ENCODE peak calls at places on chromosomes 1 and 21, in five cellular contexts. C is stimulated activated CD4-positive, alpha-beta T cell treated with anti-CD3 and anti-CD28 coated beads, Interleukin-12 subunit alpha, Interleukin-12 subunit beta, amount 100 ng/mL, for 4 hours; J is aorta; K is IMR-90; Z is GM23248. Q is an unnamed sample.

GRCh38 chr1:181969902-181970301 is 91.6 kb downstream of the ZNF648 start:
- DNase-seq in J (no peak), Z (no peak), K (no peak), C (no peak), Q (no peak)

GRCh38 chr1:76835203-76835602 is 32.1 kb upstream of the ST6GALNAC5 start:
- DNase-seq in J (no peak), Z (peak; percentile 20), C (no peak), K (no peak), Q (no peak)

GRCh38 chr1:234958066-234958701 is 170.5 kb downstream of the TOMM20 start:
- DNase-seq in C (no peak), Z (no peak), J (no peak), K (no peak), Q (no peak)

GRCh38 chr1:27878038-27878437 is 5.7 kb downstream of the THEMIS2 start:
- DNase-seq in Z (no peak), J (no peak), C (no peak), K (no peak), Q (no peak)

GRCh38 chr1:46153732-46154131 is 21.2 kb upstream of the TSPAN1 start:
- DNase-seq in Z (no peak), J (no peak), C (no peak), K (no peak), Q (no peak)

GRCh38 chr1:198604973-198605372 is 33.9 kb upstream of the PTPRC start:
- DNase-seq in K (no peak), C (no peak), Z (no peak), J (no peak), Q (no peak)

GRCh38 chr1:2406451-2407041 is 5.8 kb downstream of the PEX10 start:
- DNase-seq in J (no peak), Z (no peak), K (no peak), C (no peak), Q (no peak)

GRCh38 chr1:160251006-160251405 is 11.3 kb downstream of the DCAF8 start:
- DNase-seq in Z (no peak), K (no peak), J (no peak), C (no peak), Q (no peak)

GRCh38 chr1:3001471-3002348 is 19.6 kb upstream of the ACTRT2 start:
- DNase-seq in K (no peak), Z (no peak), C (no peak), J (no peak), Q (peak; percentile 62)

GRCh38 chr1:8364528-8365442 is 46.9 kb downstream of the SLC45A1 start:
- DNase-seq in Z (no peak), J (peak; percentile 68), C (no peak), K (no peak), Q (peak; percentile 74)

GRCh38 chr1:220680085-220680687 is 10.0 kb upstream of the C1orf115 start:
- DNase-seq in K (peak; percentile 19), C (no peak), Z (peak; percentile 53), J (no peak), Q (no peak)

GRCh38 chr21:39730418-39731107 is 14.4 kb upstream of the IGSF5 start:
- DNase-seq in C (no peak), Z (no peak), K (no peak), J (no peak), Q (no peak)

GRCh38 chr1:3009556-3009955 is 11.7 kb upstream of the ACTRT2 start:
- DNase-seq in K (no peak), J (no peak), C (no peak), Z (no peak), Q (peak; percentile 35)

GRCh38 chr1:147902183-147902845 is at the start of gene GJA8:
- DNase-seq in K (no peak), J (no peak), C (no peak), Z (no peak), Q (no peak)

GRCh38 chr1:41109316-41110263 is 88.1 kb upstream of the SLFNL1 start:
- DNase-seq in Z (peak; percentile 90), C (no peak), J (no peak), K (peak; percentile 95), Q (no peak)

GRCh38 chr21:37166733-37167132 is 93.7 kb downstream of the TTC3 start:
- DNase-seq in J (no peak), Z (no peak), C (no peak), K (no peak), Q (no peak)

GRCh38 chr1:67001682-67002425 is 52.1 kb downstream of the SLC35D1 start:
- DNase-seq in K (no peak), Z (no peak), C (no peak), J (no peak), Q (no peak)

GRCh38 chr1:24695202-24695974 is 49.9 kb upstream of the CLIC4 start:
- DNase-seq in C (no peak), J (no peak), Z (peak; percentile 42), K (no peak), Q (no peak)

GRCh38 chr1:195495720-195496635 is 1112.3 kb downstream of the KCNT2 start:
- DNase-seq in K (no peak), Z (no peak), J (peak; percentile 67), C (no peak), Q (no peak)

GRCh38 chr1:232457607-232458006 is 172.3 kb downstream of the SIPA1L2 start:
- DNase-seq in K (no peak), Z (no peak), C (no peak), J (no peak), Q (no peak)

GRCh38 chr1:153251562-153251961 is 7.9 kb upstream of the LORICRIN start:
- DNase-seq in Z (no peak), C (no peak), J (no peak), K (no peak), Q (no peak)

GRCh38 chr1:26037904-26038303 is 8.0 kb downstream of the SLC30A2 start:
- DNase-seq in K (no peak), J (no peak), Z (no peak), C (no peak), Q (no peak)

GRCh38 chr1:163054056-163054706 is 15.0 kb upstream of the RGS4 start:
- DNase-seq in J (no peak), K (no peak), C (no peak), Z (no peak), Q (no peak)

GRCh38 chr1:211493865-211494653 is 2.1 kb upstream of the RD3 start:
- DNase-seq in J (no peak), K (no peak), Z (no peak), C (no peak), Q (no peak)

GRCh38 chr1:236853916-236854601 is 59.0 kb downstream of the MTR start:
- DNase-seq in J (no peak), Z (peak; percentile 66), K (peak; percentile 21), C (no peak), Q (no peak)

GRCh38 chr1:47901001-47901575 is 96.1 kb downstream of the TRABD2B start:
- DNase-seq in K (no peak), C (no peak), Z (no peak), J (peak; percentile 65), Q (no peak)

GRCh38 chr1:221620437-221621384 is 121.2 kb downstream of the DUSP10 start:
- DNase-seq in C (no peak), Z (peak; percentile 50), K (peak; percentile 23), J (no peak), Q (no peak)

GRCh38 chr1:67586596-67586995 is 98.4 kb upstream of the GADD45A start:
- DNase-seq in Z (peak; percentile 87), K (peak; percentile 56), C (no peak), J (no peak), Q (no peak)

GRCh38 chr1:22053018-22053860 is 730 bp downstream of the CDC42 start:
- DNase-seq in K (peak; percentile 85), Z (peak; percentile 88), C (peak; percentile 31), J (peak; percentile 89), Q (peak; percentile 84)

GRCh38 chr21:28908351-28908750 is 84.3 kb downstream of the LTN1 start:
- DNase-seq in K (no peak), C (no peak), Z (no peak), J (no peak), Q (no peak)

GRCh38 chr1:36881541-36881940 is 152.8 kb downstream of the GRIK3 start:
- DNase-seq in Z (no peak), K (no peak), C (no peak), J (peak; percentile 28), Q (no peak)

GRCh38 chr1:27009601-27010197 is 3.0 kb downstream of the TENT5B start:
- DNase-seq in J (no peak), Z (peak; percentile 42), C (no peak), K (no peak), Q (no peak)

GRCh38 chr1:228515200-228515834 is 28.1 kb downstream of the RNF187 start:
- DNase-seq in K (peak; percentile 58), Z (peak; percentile 65), C (no peak), J (no peak), Q (peak; percentile 55)

GRCh38 chr1:32684167-32684811 is 18.3 kb downstream of the SYNC start:
- DNase-seq in Z (peak; percentile 64), J (no peak), K (peak; percentile 74), C (no peak), Q (no peak)

GRCh38 chr1:223141021-223141420 is 2.0 kb downstream of the TLR5 start:
- DNase-seq in Z (peak; percentile 17), J (no peak), C (no peak), K (peak; percentile 3), Q (no peak)

GRCh38 chr1:8706995-8707396 is 110.4 kb downstream of the RERE start:
- DNase-seq in Z (no peak), K (peak; percentile 32), C (no peak), J (no peak), Q (no peak)

GRCh38 chr21:45542667-45543370 is 579 bp upstream of the SLC19A1 start:
- DNase-seq in Z (peak; percentile 19), J (peak; percentile 77), C (no peak), K (no peak), Q (peak; percentile 78)

GRCh38 chr1:9282436-9282955 is 10.2 kb upstream of the SPSB1 start:
- DNase-seq in K (no peak), Z (no peak), J (peak; percentile 42), C (no peak), Q (no peak)

GRCh38 chr1:72412286-72412685 is 129.9 kb upstream of the NEGR1 start:
- DNase-seq in C (no peak), Z (peak; percentile 77), J (no peak), K (peak; percentile 72), Q (no peak)

GRCh38 chr1:2091611-2092604 is 41.7 kb downstream of the PRKCZ start:
- DNase-seq in C (peak; percentile 38), K (no peak), Z (peak; percentile 58), J (no peak), Q (no peak)